ENCODE peak calls at places on chromosomes 12 and 14, in five cellular contexts. Y is GM23248, H is IMR-90, C is Panc1, G is tibial nerve. X is an unnamed sample.

GRCh38 chr12:31868980-31869379 is 90.2 kb upstream of the RESF1 start:
- DNase-seq in Y (peak; percentile 56), H (peak; percentile 20), C (no peak), G (no peak), X (no peak)

GRCh38 chr12:59491877-59492276 is 104.0 kb upstream of the SLC16A7 start:
- DNase-seq in Y (no peak), H (no peak), C (no peak), G (no peak), X (no peak)

GRCh38 chr12:94922561-94922960 is 80.9 kb downstream of the NDUFA12 start:
- DNase-seq in Y (no peak), H (no peak), C (no peak), G (no peak), X (no peak)

GRCh38 chr14:100586520-100587247 is 533 bp downstream of the BEGAIN start:
- DNase-seq in Y (peak; percentile 49), H (no peak), C (no peak), G (peak; percentile 8), X (no peak)

GRCh38 chr12:12562016-12562483 is 613 bp downstream of the DUSP16 start:
- DNase-seq in Y (peak; percentile 69), H (peak; percentile 18), C (no peak), G (no peak), X (peak; percentile 31)

GRCh38 chr12:47155457-47156166 is 75.9 kb upstream of the AMIGO2 start:
- DNase-seq in Y (peak; percentile 41), H (peak; percentile 70), C (no peak), G (no peak), X (no peak)

GRCh38 chr14:53751650-53752049 is 205.0 kb downstream of the BMP4 start:
- DNase-seq in Y (no peak), H (no peak), C (no peak), G (no peak), X (no peak)

GRCh38 chr12:91210144-91210543 is 27.5 kb upstream of the DCN start:
- DNase-seq in Y (no peak), H (no peak), C (no peak), G (no peak), X (no peak)

GRCh38 chr12:12176402-12176801 is 90.4 kb downstream of the LRP6 start:
- DNase-seq in Y (no peak), H (no peak), C (no peak), G (no peak), X (no peak)

GRCh38 chr12:107847830-107848229 is 73.3 kb downstream of the ASCL4 start:
- DNase-seq in Y (no peak), H (no peak), C (no peak), G (no peak), X (no peak)

GRCh38 chr12:89983622-89984021 is 275.0 kb upstream of the ATP2B1 start:
- DNase-seq in Y (no peak), H (no peak), C (no peak), G (no peak), X (no peak)

GRCh38 chr12:118060301-118061010 is 523 bp downstream of the WSB2 start:
- DNase-seq in Y (peak; percentile 66), H (no peak), C (no peak), G (no peak), X (peak; percentile 43)

GRCh38 chr12:118061876-118062791 is 1.2 kb upstream of the WSB2 start:
- DNase-seq in Y (peak; percentile 75), H (peak; percentile 58), C (no peak), G (no peak), X (peak; percentile 46)

GRCh38 chr12:118059645-118060275 is 1.2 kb downstream of the WSB2 start:
- DNase-seq in Y (peak; percentile 47), H (peak; percentile 22), C (no peak), G (no peak), X (no peak)

GRCh38 chr12:118058881-118059644 is 1.9 kb downstream of the WSB2 start:
- DNase-seq in Y (peak; percentile 88), H (peak; percentile 47), C (no peak), G (no peak), X (no peak)

GRCh38 chr12:118061011-118061875 is at the start of gene WSB2:
- DNase-seq in Y (peak; percentile 73), H (peak; percentile 50), C (no peak), G (peak; percentile 69), X (peak; percentile 76)
- H3K4me1 ChIP-seq in Y (peaks cover 29% of the 10 kb centered on the region), H (peaks cover 7% of the 10 kb centered on the region), C (peaks cover 58% of the 10 kb centered on the region), G (peaks cover 58% of the 10 kb centered on the region), X (peaks cover 13% of the 10 kb centered on the region)

DNA sequence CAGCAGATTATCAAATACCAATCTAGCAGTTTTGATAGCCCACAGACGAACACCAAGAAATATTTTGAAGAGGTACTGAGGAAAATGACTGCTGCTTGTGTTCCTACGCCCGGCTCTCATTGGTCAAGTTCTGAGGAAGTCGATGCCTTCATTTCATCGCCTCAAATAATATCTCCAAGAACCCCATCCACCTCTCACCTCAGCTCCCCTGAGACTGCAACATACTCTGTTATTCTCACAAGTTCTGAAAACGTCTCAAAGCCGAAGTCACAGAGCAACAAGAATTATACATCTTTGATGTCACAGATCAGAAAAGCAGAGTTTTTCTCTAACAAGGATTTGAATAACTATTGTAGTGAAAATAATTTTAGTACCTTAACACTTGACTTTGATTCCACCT is 55.5 kb upstream of the BCAT1 start:
- DNase-seq in Y (no peak), H (no peak), C (no peak), G (no peak), X (no peak)
- H3K27ac ChIP-seq in Y (no peak overlapping the region), H (no peak overlapping the region), C (no peak overlapping the region), G (no peak overlapping the region), X (no peak overlapping the region)

DNA sequence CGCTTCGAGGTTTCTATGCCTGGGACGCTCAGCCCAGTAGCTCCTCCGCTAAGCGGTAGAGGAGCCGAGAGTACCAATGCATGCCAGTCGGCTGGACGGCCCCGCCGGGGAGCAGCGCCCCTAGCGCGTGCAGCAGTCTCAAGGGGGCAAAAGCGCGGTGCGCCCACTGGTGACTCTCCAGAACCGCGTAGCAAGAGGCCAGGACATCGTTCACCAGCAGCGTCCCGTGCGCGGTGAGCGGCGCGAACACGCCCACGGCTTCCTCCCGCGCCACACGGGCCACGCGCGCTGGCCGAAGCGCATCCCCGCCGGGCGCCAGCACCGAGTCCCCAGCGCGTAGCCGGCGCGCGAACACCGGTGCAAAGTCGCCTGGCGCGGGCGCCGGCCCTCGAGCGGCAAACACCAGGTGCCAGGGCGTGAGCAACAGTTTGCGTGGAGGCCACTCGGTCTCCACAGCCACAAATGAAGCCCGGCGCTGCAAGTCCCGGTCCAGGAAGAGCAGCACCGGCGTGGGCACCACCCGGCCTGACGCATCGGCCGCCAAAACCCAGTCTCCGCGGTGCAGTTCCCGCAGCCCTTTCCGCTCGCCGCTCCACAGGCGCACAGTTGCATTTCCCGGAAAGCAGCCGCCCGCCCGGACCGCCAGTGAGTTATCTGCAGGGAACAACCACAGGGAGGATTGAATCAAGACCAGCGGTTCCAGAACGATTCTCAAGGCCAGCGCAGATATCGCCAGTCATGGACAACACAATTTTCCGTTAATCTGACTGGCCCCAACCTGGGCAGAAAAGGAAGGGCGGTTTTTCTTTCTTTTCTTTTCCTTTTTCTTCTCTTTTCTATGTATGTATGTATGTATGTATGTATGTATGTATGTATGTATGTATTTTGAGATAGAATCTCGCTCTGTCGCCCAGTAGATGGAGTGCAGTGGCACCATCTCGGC is 4.5 kb downstream of the DHH start:
- DNase-seq in Y (peak; percentile 73), H (peak; percentile 33), C (no peak), G (no peak), X (no peak)
- H3K4me3 ChIP-seq in Y (peak overlapping the region; percentile 61), H (peak overlapping the region; percentile 30), C (peak overlapping the region; percentile 49), G (peak overlapping the region; percentile 38), X (no peak overlapping the region)

GRCh38 chr12:1994429-1995143 is 9.7 kb downstream of the DCP1B start:
- DNase-seq in Y (no peak), H (no peak), C (no peak), G (no peak), X (no peak)
- H3K4me1 ChIP-seq in Y (peaks cover 32% of the 10 kb centered on the region), H (peaks cover 17% of the 10 kb centered on the region), C (no peaks in the 10 kb centered on the region), G (peaks cover 28% of the 10 kb centered on the region), X (peaks cover 7% of the 10 kb centered on the region)

GRCh38 chr12:27334052-27334720 is 1.6 kb downstream of the BMAL2 start:
- DNase-seq in Y (peak; percentile 20), H (no peak), C (no peak), G (no peak), X (no peak)

GRCh38 chr12:27333311-27334009 is 824 bp downstream of the BMAL2 start:
- DNase-seq in Y (peak; percentile 45), H (no peak), C (no peak), G (no peak), X (no peak)

GRCh38 chr12:27331927-27332324 is 710 bp upstream of the BMAL2 start:
- DNase-seq in Y (peak; percentile 46), H (no peak), C (no peak), G (no peak), X (no peak)

GRCh38 chr12:27331299-27331926 is 1.2 kb upstream of the BMAL2 start:
- DNase-seq in Y (peak; percentile 93), H (peak; percentile 98), C (peak; percentile 89), G (no peak), X (no peak)

DNA sequence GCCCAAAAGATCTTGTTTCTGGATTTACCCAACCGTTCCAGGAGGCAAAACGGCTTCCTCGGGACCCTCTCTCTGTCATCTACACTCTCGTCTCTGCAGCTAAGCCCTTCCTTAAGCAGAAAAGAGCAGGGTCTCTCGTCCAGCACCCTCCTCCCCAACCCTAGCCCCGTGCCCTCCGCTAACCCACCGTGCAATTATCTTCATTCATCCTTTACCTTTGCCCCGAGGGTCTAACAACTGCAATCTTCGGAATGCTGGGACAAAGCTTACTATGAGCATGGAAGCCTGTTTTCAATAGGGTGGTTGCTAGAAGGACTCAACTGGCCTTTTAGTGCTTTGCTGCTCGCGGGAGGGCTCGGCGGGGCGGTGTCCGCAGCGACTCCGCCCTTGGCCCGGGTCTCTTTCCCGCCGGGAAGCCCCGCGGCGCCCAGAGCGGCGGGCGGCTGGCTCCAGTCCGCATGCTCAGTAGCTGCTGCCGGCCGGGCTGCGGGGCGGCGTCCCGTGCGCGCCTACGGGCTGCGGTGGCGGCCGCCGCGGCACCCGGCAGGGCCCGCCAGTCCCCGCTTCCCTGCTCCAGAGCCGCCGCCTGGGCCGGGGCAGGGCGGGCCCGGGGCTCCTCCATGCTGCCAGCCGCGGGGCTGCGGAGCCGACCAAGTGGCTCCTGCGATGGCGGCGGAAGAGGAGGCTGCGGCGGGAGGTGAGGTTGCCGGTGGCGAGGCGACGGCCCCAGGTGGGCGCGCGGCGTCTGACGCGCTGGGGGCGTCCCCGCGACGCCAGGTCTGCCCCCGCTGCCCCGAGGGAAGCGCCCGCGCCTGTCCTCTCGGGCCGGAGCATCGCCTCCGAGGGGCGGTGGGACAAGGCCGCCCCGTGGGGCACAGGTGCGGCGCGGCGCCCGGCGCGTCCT is at the start of gene BMAL2:
- DNase-seq in Y (peak; percentile 74), H (peak; percentile 43), C (no peak), G (no peak), X (no peak)
- H3K27ac ChIP-seq in Y (peak within 1 kb of the TSS; percentile 62), H (peak within 1 kb of the TSS; percentile 65), C (peak within 1 kb of the TSS; percentile 77), G (no peak within 1 kb of the TSS), X (no peak within 1 kb of the TSS)

X was measured in lung.